ENCODE peak calls at places on chromosomes 13 and 19, in ten cellular contexts. L is thoracic aorta, A is heart left ventricle, Q is pancreas, E is thyroid gland, B is epithelial cell of esophagus, S is hepatocyte, Y is Caco-2, G is psoas muscle, P is brain microvascular endothelial cell. I is an unnamed sample.

GRCh38 chr13:26280295-26280694 is 26.4 kb downstream of the CDK8 start:
- DNase-seq in L (no peak), A (no peak), Q (no peak), E (no peak), B (peak; percentile 86), S (no peak), Y (no peak), G (no peak), P (peak; percentile 79), I (peak; percentile 58)

GRCh38 chr19:10010247-10010691 is at the start of gene COL5A3:
- DNase-seq in L (no peak), A (peak; percentile 75), Q (no peak), E (no peak), B (peak; percentile 50), S (no peak), Y (no peak), G (peak; percentile 88), P (no peak), I (no peak)

GRCh38 chr19:47152632-47153031 is 22.0 kb downstream of the SAE1 start:
- DNase-seq in L (no peak), A (no peak), Q (no peak), E (no peak), B (peak; percentile 97), S (peak; percentile 48), Y (no peak), G (no peak), P (no peak), I (no peak)

GRCh38 chr19:7497292-7497691 is 8.5 kb upstream of the PEX11G start:
- DNase-seq in L (no peak), A (no peak), Q (no peak), E (no peak), B (no peak), S (no peak), Y (no peak), G (no peak), P (no peak), I (no peak)

GRCh38 chr19:14558370-14559066 is 13.3 kb downstream of the NDUFB7 start:
- DNase-seq in L (no peak), A (no peak), Q (no peak), E (peak; percentile 91), B (no peak), S (no peak), Y (no peak), G (peak; percentile 79), P (no peak), I (no peak)

GRCh38 chr13:112097770-112098169 is 30.8 kb downstream of the SOX1 start:
- DNase-seq in L (no peak), A (no peak), Q (no peak), E (no peak), B (no peak), S (no peak), Y (no peak), G (no peak), P (no peak), I (no peak)

GRCh38 chr19:28414748-28415147 is 798.2 kb downstream of the UQCRFS1 start:
- DNase-seq in L (no peak), A (no peak), Q (no peak), E (no peak), B (no peak), S (no peak), Y (no peak), G (no peak), P (no peak), I (no peak)

GRCh38 chr19:17346109-17346671 is 8.8 kb downstream of the GTPBP3 start:
- DNase-seq in L (no peak), A (peak; percentile 80), Q (peak; percentile 51), E (peak; percentile 60), B (peak; percentile 69), S (peak; percentile 81), Y (peak; percentile 65), G (peak; percentile 85), P (peak; percentile 64), I (no peak)

GRCh38 chr19:23972161-23972560 is 57.5 kb downstream of the ZNF726 start:
- DNase-seq in L (no peak), A (no peak), Q (no peak), E (no peak), B (no peak), S (no peak), Y (no peak), G (no peak), P (no peak), I (no peak)

GRCh38 chr19:56840452-56841193 is at the start of the genes PEG3 and ZIM2:
- DNase-seq in L (peak; percentile 23), A (peak; percentile 71), Q (peak; percentile 35), E (peak; percentile 84), B (no peak), S (no peak), Y (no peak), G (peak; percentile 73), P (no peak), I (no peak)

GRCh38 chr19:56839665-56840451 is 668 bp downstream of the PEG3 start:
- DNase-seq in L (peak; percentile 94), A (peak; percentile 93), Q (peak; percentile 95), E (peak; percentile 98), B (peak; percentile 9), S (no peak), Y (no peak), G (peak; percentile 93), P (peak; percentile 72), I (no peak)

GRCh38 chr19:56841194-56841546 is 644 bp upstream of the PEG3 start:
- DNase-seq in L (no peak), A (no peak), Q (no peak), E (no peak), B (no peak), S (no peak), Y (no peak), G (no peak), P (no peak), I (no peak)

GRCh38 chr19:56838930-56839664 is 1.4 kb downstream of the PEG3 start:
- DNase-seq in L (peak; percentile 99), A (peak; percentile 95), Q (peak; percentile 98), E (peak; percentile 100), B (peak; percentile 22), S (no peak), Y (no peak), G (peak; percentile 94), P (peak; percentile 77), I (no peak)

DNA sequence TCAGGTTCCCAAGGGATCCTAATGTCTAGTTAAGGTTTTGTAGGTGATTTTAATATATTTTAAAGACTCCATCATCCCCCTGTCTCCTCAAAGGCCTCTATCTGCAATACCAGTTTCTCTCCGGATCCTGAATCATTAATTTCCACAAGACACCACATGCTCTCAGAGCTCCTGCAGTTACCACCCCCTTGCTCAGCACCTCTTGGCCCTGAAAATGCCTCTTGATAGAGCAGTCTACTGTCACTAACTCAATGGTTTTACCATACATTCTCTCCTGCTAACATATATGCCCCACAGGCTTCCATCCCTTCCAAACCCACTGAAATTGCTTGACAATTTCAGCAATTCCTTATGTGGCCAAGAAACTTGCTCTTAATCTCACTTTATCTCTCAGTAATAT is 1.9 kb upstream of the PEG3 start:
- DNase-seq in L (no peak), A (no peak), Q (no peak), E (no peak), B (no peak), S (no peak), Y (no peak), G (no peak), P (no peak), I (no peak)
- H3K4me3 ChIP-seq in L (no peak overlapping the region), A (no peak overlapping the region), Q (no peak overlapping the region), E (no peak overlapping the region), B (no peak overlapping the region), S (no peak overlapping the region), Y (no peak overlapping the region), G (no peak overlapping the region), P (no peak overlapping the region), I (no peak overlapping the region)

GRCh38 chr19:1465191-1466016 is 13.6 kb downstream of the C19orf25 start:
- DNase-seq in L (no peak), A (peak; percentile 39), Q (peak; percentile 33), E (peak; percentile 47), B (peak; percentile 79), S (peak; percentile 85), Y (no peak), G (peak; percentile 73), P (no peak), I (no peak)
- TF ChIP-seq CTCF in L (no peak), A (peak; percentile 54), Q (peak; percentile 20), E (peak; percentile 11), B (peak; percentile 52), S (peak; percentile 55), Y (no peak), G (peak; percentile 53), P (peak; percentile 56), I (peak; percentile 76)

GRCh38 chr19:50202962-50203280 is 501 bp upstream of the MYH14 start:
- DNase-seq in L (no peak), A (no peak), Q (no peak), E (no peak), B (no peak), S (no peak), Y (no peak), G (no peak), P (no peak), I (no peak)

GRCh38 chr19:50204811-50205675 is 1.6 kb downstream of the MYH14 start:
- DNase-seq in L (no peak), A (peak; percentile 62), Q (peak; percentile 91), E (peak; percentile 96), B (peak; percentile 23), S (peak; percentile 96), Y (peak; percentile 98), G (peak; percentile 82), P (no peak), I (no peak)

GRCh38 chr19:50203281-50204080 is at the start of gene MYH14:
- DNase-seq in L (peak; percentile 51), A (peak; percentile 87), Q (peak; percentile 94), E (peak; percentile 98), B (peak; percentile 37), S (peak; percentile 96), Y (peak; percentile 94), G (peak; percentile 97), P (peak; percentile 4), I (no peak)

GRCh38 chr19:50204081-50204428 is 633 bp downstream of the MYH14 start:
- DNase-seq in L (no peak), A (no peak), Q (no peak), E (no peak), B (no peak), S (no peak), Y (no peak), G (no peak), P (no peak), I (no peak)

GRCh38 chr19:50202399-50202798 is 1.0 kb upstream of the MYH14 start:
- DNase-seq in L (no peak), A (no peak), Q (no peak), E (no peak), B (no peak), S (no peak), Y (no peak), G (no peak), P (no peak), I (no peak)
- H3K4me3 ChIP-seq in L (no peak overlapping the region), A (no peak overlapping the region), Q (no peak overlapping the region), E (no peak overlapping the region), B (no peak overlapping the region), S (no peak overlapping the region), Y (no peak overlapping the region), G (peak overlapping the region; percentile 84), P (no peak overlapping the region), I (no peak overlapping the region)

DNA sequence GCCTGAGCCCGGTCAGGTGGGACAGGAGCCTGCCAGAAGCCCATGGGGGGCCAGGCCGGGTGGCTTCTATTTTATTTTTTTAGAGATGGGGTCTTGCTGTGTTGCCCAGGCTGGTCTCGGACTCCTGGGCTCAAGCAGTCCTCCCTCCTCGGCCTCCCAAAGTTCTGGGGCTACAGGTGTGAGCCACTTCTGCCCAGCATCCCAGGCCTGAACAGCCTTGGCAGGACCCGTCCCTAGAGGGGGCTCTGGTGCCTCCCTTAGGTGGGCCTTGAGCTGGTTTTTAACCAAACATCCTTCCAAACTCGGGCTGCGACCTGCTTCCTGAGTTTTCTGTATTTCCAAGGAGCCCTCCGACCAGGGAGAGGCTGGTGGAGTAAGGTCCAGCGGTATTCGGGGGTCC is 10.5 kb downstream of the COMP start:
- DNase-seq in L (no peak), A (no peak), Q (no peak), E (no peak), B (no peak), S (no peak), Y (no peak), G (no peak), P (no peak), I (no peak)
- TF ChIP-seq CTCF in L (no peak), A (no peak), Q (no peak), E (no peak), B (no peak), S (no peak), Y (no peak), G (no peak), P (peak; percentile 32), I (no peak)

I was measured in AG04449.